ENCODE peak calls at places on chromosome 2, in ten cellular contexts. L is left ventricle myocardium inferior, A is sigmoid colon, I is caudate nucleus, Y is nucleus accumbens, W is mammary epithelial cell, P is amniotic stem cell, B is amniotic epithelial cell, G is SK-N-DZ, S is fibroblast of pulmonary artery. U is an unnamed sample.

GRCh38 chr2:96146151-96146880 is 1.1 kb upstream of the DUSP2 start:
- DNase-seq in L (peak), A (peak), I (no peak), Y (peak), W (peak), P (no peak), B (peak), G (no peak), S (peak), U (no peak)

GRCh38 chr2:190468814-190469569 is 60.8 kb downstream of the MFSD6 start:
- DNase-seq in L (peak), A (peak), I (no peak), Y (no peak), W (peak), P (peak), B (peak), G (peak), S (peak), U (peak)

GRCh38 chr2:132668986-132669853 is 785 bp downstream of the LYPD1 start:
- DNase-seq in L (no peak), A (no peak), I (peak), Y (peak), W (peak), P (no peak), B (peak), G (no peak), S (peak), U (no peak)

GRCh38 chr2:235489897-235490296 is 3.9 kb upstream of the AGAP1 start:
- DNase-seq in L (no peak), A (no peak), I (no peak), Y (no peak), W (no peak), P (no peak), B (no peak), G (no peak), S (no peak), U (no peak)

GRCh38 chr2:96308248-96308647 is 2.9 kb upstream of the SNRNP200 start:
- DNase-seq in L (no peak), A (no peak), I (no peak), Y (no peak), W (no peak), P (no peak), B (no peak), G (no peak), S (no peak), U (no peak)

GRCh38 chr2:165382362-165382761 is 87.1 kb upstream of the CSRNP3 start:
- DNase-seq in L (no peak), A (no peak), I (no peak), Y (no peak), W (no peak), P (no peak), B (no peak), G (no peak), S (peak), U (no peak)

GRCh38 chr2:96636772-96637171 is 1.3 kb downstream of the KANSL3 start:
- DNase-seq in L (no peak), A (no peak), I (peak), Y (no peak), W (peak), P (no peak), B (no peak), G (no peak), S (no peak), U (no peak)

GRCh38 chr2:7867858-7868257 is 814.0 kb upstream of the ID2 start:
- DNase-seq in L (no peak), A (no peak), I (no peak), Y (no peak), W (no peak), P (no peak), B (peak), G (no peak), S (no peak), U (no peak)

GRCh38 chr2:430280-431040 is 142.6 kb upstream of the ALKAL2 start:
- DNase-seq in L (no peak), A (no peak), I (no peak), Y (no peak), W (no peak), P (no peak), B (no peak), G (no peak), S (no peak), U (no peak)

GRCh38 chr2:20519309-20519708 is 72.4 kb downstream of the RHOB start:
- DNase-seq in L (no peak), A (peak), I (no peak), Y (no peak), W (no peak), P (no peak), B (no peak), G (no peak), S (no peak), U (no peak)

GRCh38 chr2:175111200-175111657 is 56.8 kb downstream of the ATF2 start:
- DNase-seq in L (no peak), A (no peak), I (no peak), Y (no peak), W (peak), P (peak), B (peak), G (peak), S (peak), U (peak)

GRCh38 chr2:189210250-189211075 is 30.9 kb upstream of the COL5A2 start:
- DNase-seq in L (peak), A (peak), I (no peak), Y (no peak), W (peak), P (peak), B (peak), G (no peak), S (peak), U (peak)

GRCh38 chr2:172571245-172571644 is 15.4 kb downstream of the PDK1 start:
- DNase-seq in L (no peak), A (no peak), I (no peak), Y (no peak), W (no peak), P (no peak), B (no peak), G (no peak), S (no peak), U (no peak)

GRCh38 chr2:129910446-129911362 is 68.8 kb upstream of the RAB6C start:
- DNase-seq in L (no peak), A (no peak), I (no peak), Y (no peak), W (no peak), P (no peak), B (no peak), G (no peak), S (no peak), U (no peak)

GRCh38 chr2:96144481-96145027 is 686 bp downstream of the DUSP2 start:
- DNase-seq in L (no peak), A (peak), I (no peak), Y (no peak), W (no peak), P (no peak), B (no peak), G (no peak), S (no peak), U (no peak)

GRCh38 chr2:53945538-53945937 is 25.3 kb downstream of the PSME4 start:
- DNase-seq in L (no peak), A (no peak), I (no peak), Y (no peak), W (no peak), P (no peak), B (no peak), G (no peak), S (no peak), U (no peak)

GRCh38 chr2:64283641-64284371 is 139.6 kb upstream of the PELI1 start:
- DNase-seq in L (no peak), A (no peak), I (no peak), Y (no peak), W (no peak), P (no peak), B (peak), G (peak), S (no peak), U (no peak)

GRCh38 chr2:177753682-177754475 is 318.7 kb downstream of the PDE11A start:
- DNase-seq in L (peak), A (peak), I (peak), Y (peak), W (peak), P (peak), B (peak), G (peak), S (peak), U (peak)

GRCh38 chr2:226135861-226136548 is 663.6 kb downstream of the IRS1 start:
- DNase-seq in L (no peak), A (no peak), I (no peak), Y (no peak), W (no peak), P (no peak), B (no peak), G (no peak), S (no peak), U (no peak)

GRCh38 chr2:6784299-6784698 is 81.4 kb downstream of the CMPK2 start:
- DNase-seq in L (no peak), A (no peak), I (no peak), Y (no peak), W (no peak), P (no peak), B (peak), G (no peak), S (no peak), U (no peak)

GRCh38 chr2:20641123-20641985 is 9.5 kb downstream of the HS1BP3 start:
- DNase-seq in L (peak), A (peak), I (no peak), Y (no peak), W (peak), P (no peak), B (peak), G (peak), S (peak), U (no peak)

GRCh38 chr2:199216253-199216652 is 241.5 kb downstream of the SATB2 start:
- DNase-seq in L (no peak), A (no peak), I (no peak), Y (no peak), W (no peak), P (no peak), B (no peak), G (no peak), S (no peak), U (no peak)

GRCh38 chr2:170878505-170878904 is 50.5 kb upstream of the GORASP2 start:
- DNase-seq in L (no peak), A (no peak), I (no peak), Y (no peak), W (no peak), P (no peak), B (no peak), G (no peak), S (no peak), U (no peak)

GRCh38 chr2:231016576-231017249 is 20.6 kb upstream of the C2orf72 start:
- DNase-seq in L (no peak), A (no peak), I (no peak), Y (no peak), W (no peak), P (no peak), B (peak), G (no peak), S (peak), U (no peak)

GRCh38 chr2:120514521-120514920 is 168.6 kb downstream of the INHBB start:
- DNase-seq in L (no peak), A (peak), I (no peak), Y (no peak), W (no peak), P (no peak), B (no peak), G (no peak), S (no peak), U (no peak)

GRCh38 chr2:160634436-160634835 is 140.8 kb upstream of the RBMS1 start:
- DNase-seq in L (no peak), A (no peak), I (no peak), Y (no peak), W (no peak), P (no peak), B (no peak), G (no peak), S (no peak), U (no peak)

GRCh38 chr2:53473236-53473635 is 294.4 kb upstream of the CHAC2 start:
- DNase-seq in L (no peak), A (no peak), I (no peak), Y (no peak), W (no peak), P (no peak), B (peak), G (no peak), S (peak), U (no peak)

GRCh38 chr2:147739531-147739930 is 105.3 kb upstream of the ACVR2A start:
- DNase-seq in L (no peak), A (no peak), I (no peak), Y (no peak), W (peak), P (no peak), B (peak), G (no peak), S (peak), U (no peak)